ENCODE peak calls at places on chromosomes 2 and 18, in five cellular contexts. O is osteocyte, H is dorsolateral prefrontal cortex, R is A549, X is SK-N-SH. Q is an unnamed sample.

GRCh38 chr2:212546669-212547068 is 8.1 kb upstream of the ERBB4 start:
- DNase-seq in O (no peak), H (no peak), R (no peak), X (no peak), Q (no peak)

GRCh38 chr2:96694279-96694678 is 45.6 kb downstream of the LMAN2L start:
- DNase-seq in O (no peak), H (no peak), R (no peak), X (no peak), Q (no peak)

GRCh38 chr2:188974184-188974583 is at the start of gene COL3A1:
- DNase-seq in O (peak), H (no peak), R (no peak), X (no peak), Q (no peak)

GRCh38 chr2:30503692-30504076 is 56.6 kb downstream of the LCLAT1 start:
- DNase-seq in O (no peak), H (no peak), R (no peak), X (no peak), Q (no peak)

GRCh38 chr2:127932199-127932877 is 46.6 kb upstream of the AMMECR1L start:
- DNase-seq in O (no peak), H (no peak), R (peak), X (no peak), Q (no peak)

GRCh38 chr2:112996635-112997034 is 8.6 kb upstream of the IL36A start:
- DNase-seq in O (no peak), H (no peak), R (no peak), X (no peak), Q (no peak)

GRCh38 chr2:908568-908967 is 42.1 kb upstream of the SNTG2 start:
- DNase-seq in O (peak), H (no peak), R (no peak), X (no peak), Q (no peak)

GRCh38 chr18:62812242-62812641 is 96.9 kb downstream of the PHLPP1 start:
- DNase-seq in O (no peak), H (no peak), R (peak), X (no peak), Q (no peak)

GRCh38 chr2:223076573-223076972 is 24.6 kb downstream of the KCNE4 start:
- DNase-seq in O (no peak), H (no peak), R (no peak), X (no peak), Q (no peak)

GRCh38 chr18:6294119-6294784 is 120.5 kb downstream of the L3MBTL4 start:
- DNase-seq in O (no peak), H (no peak), R (no peak), X (no peak), Q (no peak)

GRCh38 chr2:227799202-227799601 is 14.4 kb upstream of the CCL20 start:
- DNase-seq in O (no peak), H (no peak), R (no peak), X (no peak), Q (no peak)

GRCh38 chr2:11559066-11559785 is 25.4 kb downstream of the GREB1 start:
- DNase-seq in O (no peak), H (no peak), R (no peak), X (no peak), Q (no peak)

GRCh38 chr2:222943820-222944219 is 83.0 kb downstream of the ACSL3 start:
- DNase-seq in O (no peak), H (no peak), R (no peak), X (no peak), Q (no peak)

GRCh38 chr2:142672698-142673097 is 204.8 kb upstream of the KYNU start:
- DNase-seq in O (no peak), H (no peak), R (no peak), X (no peak), Q (no peak)

GRCh38 chr2:192228685-192229084 is 34.0 kb upstream of the TMEFF2 start:
- DNase-seq in O (no peak), H (no peak), R (no peak), X (no peak), Q (no peak)

GRCh38 chr2:182144780-182145170 is 159.1 kb downstream of the PPP1R1C start:
- DNase-seq in O (no peak), H (no peak), R (no peak), X (peak), Q (no peak)

DNA sequence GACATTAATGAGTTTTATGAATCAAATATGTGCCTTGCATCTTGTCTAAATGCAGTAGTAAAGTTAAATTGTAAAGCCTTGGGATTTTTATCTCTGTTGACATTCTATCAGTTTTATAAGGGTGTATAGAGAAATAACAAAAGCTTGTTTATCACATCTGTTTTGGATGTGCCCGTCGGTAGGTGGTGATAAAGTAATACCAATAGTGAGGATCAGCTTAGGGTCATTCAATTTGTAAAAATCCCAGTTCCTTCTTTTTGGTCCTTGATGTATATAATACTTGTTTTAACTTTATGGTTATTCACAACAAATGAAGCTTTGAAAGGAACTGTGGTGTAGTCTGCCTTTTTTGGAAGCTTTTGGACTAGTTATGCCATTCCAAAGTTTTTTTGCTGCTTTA is 12.6 kb downstream of the UBE2E3 start:
- DNase-seq in O (no peak), H (no peak), R (no peak), X (no peak), Q (no peak)
- TF ChIP-seq CTCF in O (no peak), H (no peak), R (no peak), X (no peak), Q (no peak)

GRCh38 chr2:190718652-190719526 is 70.0 kb downstream of the NAB1 start:
- DNase-seq in O (no peak), H (no peak), R (peak), X (peak), Q (no peak)

GRCh38 chr2:190717764-190718651 is 69.1 kb downstream of the NAB1 start:
- DNase-seq in O (no peak), H (no peak), R (no peak), X (no peak), Q (no peak)

GRCh38 chr2:190716176-190716807 is 67.4 kb downstream of the NAB1 start:
- DNase-seq in O (no peak), H (no peak), R (no peak), X (no peak), Q (no peak)

GRCh38 chr2:190714958-190715357 is 66.1 kb downstream of the NAB1 start:
- DNase-seq in O (no peak), H (no peak), R (no peak), X (no peak), Q (no peak)

GRCh38 chr2:190717306-190717705 is 68.4 kb downstream of the NAB1 start:
- DNase-seq in O (no peak), H (no peak), R (no peak), X (no peak), Q (no peak)
- TF ChIP-seq CTCF in O (no peak), H (no peak), R (no peak), X (no peak), Q (no peak)

GRCh38 chr18:47410139-47410538 is 158.7 kb upstream of the SKOR2 start:
- DNase-seq in O (no peak), H (no peak), R (no peak), X (no peak), Q (no peak)

GRCh38 chr18:47409519-47409918 is 158.1 kb upstream of the SKOR2 start:
- DNase-seq in O (no peak), H (no peak), R (no peak), X (no peak), Q (no peak)

GRCh38 chr18:47407736-47408135 is 156.3 kb upstream of the SKOR2 start:
- DNase-seq in O (no peak), H (no peak), R (no peak), X (no peak), Q (peak)

GRCh38 chr18:47403949-47404348 is 152.5 kb upstream of the SKOR2 start:
- DNase-seq in O (no peak), H (no peak), R (no peak), X (no peak), Q (no peak)

DNA sequence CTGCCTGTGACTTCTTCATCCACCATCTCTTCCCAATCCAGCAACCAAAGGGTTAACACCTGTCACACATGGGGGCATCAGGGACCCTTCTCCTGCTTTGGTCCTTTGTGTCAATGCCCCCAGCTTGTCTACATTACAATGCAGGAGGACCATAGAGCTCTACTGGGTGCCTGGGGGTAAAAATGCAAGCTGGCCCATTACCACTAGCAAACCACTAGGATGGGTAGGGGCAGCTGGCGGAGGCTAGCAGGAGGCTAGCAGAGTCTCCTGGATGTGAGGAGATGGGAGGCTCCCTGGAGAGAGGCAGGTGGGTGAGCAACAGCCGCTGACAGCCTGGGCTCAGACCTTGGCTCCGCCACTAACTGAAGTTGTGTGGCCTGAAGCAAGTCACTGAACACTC is 153.4 kb upstream of the SKOR2 start:
- DNase-seq in O (no peak), H (no peak), R (no peak), X (no peak), Q (no peak)
- TF ChIP-seq CTCF in O (no peak), H (no peak), R (no peak), X (no peak), Q (no peak)

DNA sequence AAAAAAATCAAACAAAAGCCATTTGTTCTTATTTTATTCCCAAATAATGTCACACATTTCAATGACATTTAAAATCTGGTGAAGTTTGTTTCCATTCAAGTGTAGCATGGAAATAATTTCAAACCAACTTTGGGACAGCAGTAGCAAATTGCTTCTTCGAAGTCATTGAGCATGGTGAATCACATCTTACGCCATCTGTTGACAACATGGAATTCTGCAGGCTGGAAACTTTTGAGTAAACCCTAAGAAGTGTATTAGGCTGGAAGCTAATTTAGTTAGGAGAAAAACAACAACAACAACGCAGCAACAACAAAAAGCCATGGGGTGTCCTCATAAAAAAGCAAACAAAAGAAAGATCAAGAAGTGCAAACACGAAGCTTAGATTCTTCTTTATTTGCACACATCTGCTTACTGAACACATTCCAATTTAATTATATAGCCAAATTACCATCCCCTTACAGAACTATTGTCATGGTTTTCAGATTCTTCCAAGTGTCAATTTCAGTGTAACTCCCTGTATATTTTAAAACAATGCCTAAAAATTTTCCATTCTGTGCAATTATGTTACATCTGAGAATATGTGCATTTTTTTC is 659.0 kb upstream of the CDH7 start:
- DNase-seq in O (no peak), H (no peak), R (peak), X (peak), Q (no peak)
- TF ChIP-seq CTCF in O (peak), H (peak), R (peak), X (peak), Q (peak)

GRCh38 chr18:23143871-23144270 is 8.6 kb downstream of the CABLES1 start:
- DNase-seq in O (no peak), H (no peak), R (no peak), X (peak), Q (no peak)
- TF ChIP-seq CTCF in O (no peak), H (no peak), R (no peak), X (no peak), Q (no peak)

GRCh38 chr2:202002381-202002780 is 31.3 kb upstream of the FZD7 start:
- DNase-seq in O (no peak), H (no peak), R (no peak), X (no peak), Q (no peak)

GRCh38 chr2:202005272-202005887 is 28.3 kb upstream of the FZD7 start:
- DNase-seq in O (no peak), H (no peak), R (no peak), X (no peak), Q (no peak)

GRCh38 chr2:202009563-202009962 is 24.1 kb upstream of the FZD7 start:
- DNase-seq in O (no peak), H (no peak), R (no peak), X (no peak), Q (no peak)

GRCh38 chr2:202009019-202009481 is 24.6 kb upstream of the FZD7 start:
- DNase-seq in O (no peak), H (no peak), R (no peak), X (peak), Q (no peak)

GRCh38 chr2:202007015-202008011 is 26.3 kb upstream of the FZD7 start:
- DNase-seq in O (no peak), H (no peak), R (no peak), X (no peak), Q (no peak)
- TF ChIP-seq CTCF in O (peak), H (no peak), R (no peak), X (peak), Q (no peak)

GRCh38 chr2:20682166-20682565 is 15.2 kb downstream of the GDF7 start:
- DNase-seq in O (no peak), H (no peak), R (no peak), X (no peak), Q (no peak)
- TF ChIP-seq CTCF in O (peak), H (no peak), R (peak), X (peak), Q (peak)